ENCODE peak calls at places on chromosome 15, in six cellular contexts. X is ovary, P is NT2/D1, C is aorta, J is heart left ventricle, H is pancreas. D is an unnamed sample.
A peak's percentile ranks its signal among the peaks of the same experiment; 100 is the strongest.

GRCh38 chr15:31554261-31554660 is 227.6 kb downstream of the KLF13 start:
- DNase-seq in X (peak; percentile 51), C (peak; percentile 81), J (peak; percentile 59), P (no peak), H (no peak), D (no peak)

GRCh38 chr15:101091080-101092017 is 160.5 kb downstream of the CHSY1 start:
- DNase-seq in P (no peak), C (peak; percentile 84), J (peak; percentile 80), X (peak; percentile 90), H (no peak), D (no peak)

GRCh38 chr15:40282870-40283614 is at the start of gene ANKRD63:
- DNase-seq in C (no peak), P (no peak), J (peak; percentile 23), H (no peak), X (no peak), D (peak; percentile 87)

GRCh38 chr15:90857883-90858443 is 10.4 kb upstream of the FURIN start:
- DNase-seq in C (no peak), H (no peak), X (no peak), J (no peak), P (no peak), D (no peak)

GRCh38 chr15:49471733-49472132 is 48.7 kb downstream of the FGF7 start:
- DNase-seq in H (no peak), X (no peak), C (no peak), P (no peak), J (no peak), D (no peak)

GRCh38 chr15:86336051-86336788 is 256.5 kb downstream of the AGBL1 start:
- DNase-seq in H (no peak), X (no peak), C (no peak), J (no peak), P (no peak), D (no peak)

GRCh38 chr15:63941698-63942465 is 104.4 kb downstream of the DAPK2 start:
- DNase-seq in P (no peak), H (no peak), X (no peak), J (no peak), C (peak; percentile 69), D (no peak)

GRCh38 chr15:75104804-75105557 is 81.6 kb downstream of the PPCDC start:
- DNase-seq in X (no peak), J (peak; percentile 49), H (no peak), P (no peak), C (no peak), D (no peak)

GRCh38 chr15:32838820-32839219 is 121.0 kb downstream of the GREM1 start:
- DNase-seq in P (no peak), C (no peak), X (no peak), J (no peak), H (no peak), D (no peak)

GRCh38 chr15:97745481-97746071 is 214.9 kb upstream of the ARRDC4 start:
- DNase-seq in J (peak; percentile 36), X (no peak), H (no peak), C (no peak), P (peak; percentile 27), D (peak; percentile 46)

GRCh38 chr15:75830910-75831805 is 12.1 kb upstream of the UBE2Q2 start:
- DNase-seq in C (no peak), P (no peak), X (no peak), J (no peak), H (no peak), D (no peak)

GRCh38 chr15:63940956-63941620 is 105.2 kb downstream of the DAPK2 start:
- DNase-seq in C (no peak), J (no peak), X (no peak), P (no peak), H (no peak), D (no peak)

GRCh38 chr15:48541659-48542334 is 103.7 kb downstream of the FBN1 start:
- DNase-seq in C (no peak), H (no peak), X (no peak), P (no peak), J (no peak), D (no peak)

GRCh38 chr15:43913941-43914340 is 87.1 kb downstream of the WDR76 start:
- DNase-seq in J (no peak), C (no peak), P (no peak), H (no peak), X (no peak), D (no peak)

GRCh38 chr15:32828507-32829186 is 110.8 kb downstream of the GREM1 start:
- DNase-seq in P (no peak), H (no peak), J (no peak), X (no peak), C (no peak), D (no peak)

GRCh38 chr15:48614051-48614450 is 31.5 kb downstream of the FBN1 start:
- DNase-seq in X (no peak), J (no peak), H (no peak), C (no peak), P (no peak), D (no peak)

GRCh38 chr15:79053894-79054293 is 36.7 kb downstream of the RASGRF1 start:
- DNase-seq in C (no peak), J (no peak), H (no peak), P (no peak), X (no peak), D (no peak)

GRCh38 chr15:50943623-50944022 is 35.1 kb downstream of the AP4E1 start:
- DNase-seq in J (no peak), H (no peak), P (no peak), C (no peak), X (no peak), D (no peak)

GRCh38 chr15:59174846-59175831 is 31.5 kb upstream of the LDHAL6B start:
- DNase-seq in P (peak; percentile 43), J (no peak), C (no peak), X (peak; percentile 32), H (no peak), D (peak; percentile 80)

DNA sequence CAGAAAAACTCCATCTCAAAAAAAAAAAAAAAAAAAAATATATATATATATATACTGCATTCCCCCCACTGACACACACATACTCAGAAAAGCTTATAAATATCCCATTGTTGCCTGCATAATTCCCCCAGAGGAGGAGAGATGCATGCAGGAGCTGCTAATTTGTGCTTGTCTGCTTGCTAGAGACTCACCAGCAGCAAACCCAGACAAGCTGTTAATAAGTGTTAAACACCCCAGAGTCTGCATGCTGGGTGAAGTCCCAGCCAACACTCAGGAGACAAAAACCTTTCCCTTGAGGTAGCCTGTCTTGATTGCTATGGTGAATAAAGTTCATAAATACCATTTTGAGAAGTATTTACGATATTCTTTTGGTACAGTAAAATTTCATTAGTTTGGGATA is 399.8 kb upstream of the C2CD4B start:
- DNase-seq in C (no peak), H (no peak), J (no peak), X (no peak), P (no peak), D (no peak)
- H3K4me3 ChIP-seq in C (no peak overlapping the region), H (no peak overlapping the region), J (no peak overlapping the region), X (no peak overlapping the region), P (no peak overlapping the region), D (no peak overlapping the region)

DNA sequence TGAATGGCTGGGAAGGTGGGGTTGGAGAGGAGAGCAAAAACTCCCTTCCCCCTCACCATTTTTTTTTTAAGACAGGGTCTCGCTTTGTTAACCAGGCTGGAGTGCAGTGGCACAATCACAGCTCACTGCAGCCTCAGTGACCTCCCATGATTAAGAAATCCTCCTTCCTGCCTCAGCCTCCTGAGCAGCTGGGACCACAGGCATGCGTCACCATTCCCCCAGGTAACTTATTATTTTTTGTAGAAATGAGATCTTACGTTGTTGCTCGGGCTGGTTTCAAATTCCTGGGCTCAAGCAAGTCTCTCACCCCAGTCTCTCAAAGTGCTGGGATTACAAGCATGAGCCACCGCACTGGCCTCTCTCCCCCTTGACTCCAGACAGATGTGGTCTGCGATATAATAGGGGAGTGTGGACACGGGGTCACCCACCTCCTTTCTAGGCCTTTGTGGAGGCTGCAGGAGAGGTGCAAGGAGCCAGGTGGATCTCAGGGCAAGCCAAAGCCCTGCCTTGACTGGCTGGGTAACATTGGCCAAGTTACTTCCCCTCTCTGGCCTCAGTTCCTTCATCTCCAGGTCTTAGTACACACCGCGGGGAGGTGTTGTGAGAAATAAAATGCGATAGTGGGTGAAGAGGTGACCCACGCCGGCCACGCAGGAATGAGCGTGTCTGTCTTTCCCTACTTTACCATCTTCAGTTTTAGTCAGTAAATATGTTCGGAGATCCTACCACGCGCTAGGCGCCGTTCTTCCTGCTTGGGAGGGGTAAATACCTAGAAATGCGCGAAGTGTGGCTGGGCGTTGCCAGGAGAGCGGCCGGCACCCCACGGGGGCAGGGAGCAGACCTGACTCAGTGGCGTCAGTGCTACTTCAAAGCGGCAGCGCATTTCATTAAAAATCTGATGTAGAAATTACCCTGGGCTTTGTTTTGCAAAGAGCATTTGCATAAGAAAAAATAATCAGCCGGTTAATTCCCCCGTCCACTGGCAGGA is 20.2 kb upstream of the CORO2B start:
- DNase-seq in X (no peak), P (no peak), J (no peak), H (no peak), C (peak; percentile 76), D (peak; percentile 78)
- H3K4me3 ChIP-seq in X (peak overlapping the region; percentile 43), P (peak overlapping the region; percentile 46), J (peak overlapping the region; percentile 52), H (peak overlapping the region; percentile 41), C (no peak overlapping the region), D (peak overlapping the region; percentile 56)

GRCh38 chr15:99014803-99015676 is 7.4 kb upstream of the PGPEP1L start:
- DNase-seq in X (peak; percentile 78), J (peak; percentile 57), H (peak; percentile 90), C (peak; percentile 88), P (peak; percentile 57), D (peak; percentile 92)

GRCh38 chr15:99017322-99017701 is 9.7 kb upstream of the PGPEP1L start:
- DNase-seq in C (no peak), P (no peak), J (no peak), X (no peak), H (no peak), D (no peak)

GRCh38 chr15:99019558-99020540 is 12.3 kb upstream of the PGPEP1L start:
- DNase-seq in X (no peak), C (no peak), H (no peak), J (no peak), P (no peak), D (no peak)

GRCh38 chr15:99016680-99017321 is 9.2 kb upstream of the PGPEP1L start:
- DNase-seq in H (no peak), C (no peak), X (no peak), P (no peak), J (peak; percentile 49), D (peak; percentile 37)

DNA sequence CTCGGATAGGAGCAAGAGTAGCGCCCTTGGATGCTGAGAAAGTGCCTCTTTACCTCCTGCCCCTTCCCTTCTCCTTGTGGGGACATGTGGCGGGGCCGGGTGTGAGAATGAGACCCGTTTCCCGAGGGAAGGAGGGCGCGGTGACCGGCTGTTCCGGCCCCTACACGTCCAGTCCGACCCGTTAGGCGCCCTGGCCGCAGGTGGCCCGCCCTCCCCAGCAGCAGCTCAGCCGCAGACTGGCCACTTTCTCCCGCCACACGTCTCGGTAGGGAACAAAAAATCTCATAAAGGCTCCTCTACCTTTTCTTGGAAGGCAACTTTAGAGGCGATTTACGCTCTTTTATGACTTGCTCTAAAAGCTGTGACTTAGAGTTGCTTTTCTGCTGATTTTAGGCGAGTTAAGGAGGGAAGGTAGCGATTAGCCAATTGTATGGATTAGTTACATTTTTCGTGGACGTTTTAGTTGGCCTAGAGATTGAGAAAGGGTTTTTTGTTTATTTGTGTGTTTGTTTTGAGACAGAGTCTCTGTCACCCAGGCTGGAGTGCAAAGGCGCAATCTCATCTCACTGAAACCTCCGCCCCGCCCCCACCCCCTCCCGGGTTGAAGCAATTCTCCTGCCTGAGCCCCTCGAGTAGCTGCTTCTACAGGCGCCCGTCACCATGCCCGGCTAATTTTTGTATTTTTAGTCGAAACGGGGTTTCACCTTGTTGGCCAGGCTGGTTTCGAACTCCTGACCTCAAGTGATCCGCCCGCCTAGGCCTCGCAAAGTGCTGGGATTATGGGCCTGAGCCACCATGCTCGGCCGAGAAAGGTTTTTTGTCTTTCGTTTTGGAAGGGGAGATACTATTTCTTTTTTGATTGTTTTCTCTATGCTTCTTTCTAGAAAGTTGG is 8.3 kb upstream of the PGPEP1L start:
- DNase-seq in P (no peak), C (no peak), H (peak; percentile 76), J (no peak), X (peak; percentile 31), D (peak; percentile 77)
- H3K4me3 ChIP-seq in P (peak overlapping the region; percentile 66), C (no peak overlapping the region), H (peak overlapping the region; percentile 63), J (peak overlapping the region; percentile 66), X (peak overlapping the region; percentile 57), D (peak overlapping the region; percentile 82)

GRCh38 chr15:94232107-94232506 is 746 bp downstream of the MCTP2 start:
- DNase-seq in X (no peak), C (no peak), H (no peak), P (no peak), J (no peak), D (peak; percentile 7)
- H3K4me3 ChIP-seq in X (peak overlapping the region; percentile 55), C (no peak overlapping the region), H (peak overlapping the region; percentile 79), P (peak overlapping the region; percentile 67), J (peak overlapping the region; percentile 53), D (peak overlapping the region; percentile 63)